ENCODE peak calls at places on chromosomes 1 and 21, in nine cellular contexts. O is HTR-8/SVneo; W is GOT3; V is stimulated activated CD8-positive, alpha-beta memory T cell treated with anti-CD3 and anti-CD28 coated beads, Interleukin-4, amount 100 ng/mL, for 48 hours; P is T-helper 9 cell; J is GM10248; Z is T-helper 2 cell treated with Interferon-gamma antibody and Interleukin-4, amounts not matched to agents 5 μg/mL and 100 μg/mL, for 36 hours; X is uterus; F is B cell. T is an unnamed sample.

GRCh38 chr21:32499249-32500055 is 85.9 kb downstream of the TCP10L start:
- DNase-seq in O (no peak), W (no peak), V (no peak), P (no peak), J (no peak), Z (no peak), X (no peak), F (no peak), T (peak; percentile 82)

GRCh38 chr1:89261926-89262540 is 10.6 kb downstream of the GBP5 start:
- DNase-seq in O (no peak), W (no peak), V (no peak), P (no peak), J (no peak), Z (no peak), X (no peak), F (no peak), T (peak; percentile 25)

GRCh38 chr1:228284148-228284495 is 76.3 kb downstream of the OBSCN start:
- DNase-seq in O (no peak), W (no peak), V (no peak), P (no peak), J (no peak), Z (no peak), X (no peak), F (no peak), T (no peak)

GRCh38 chr21:39047046-39047445 is 136.2 kb downstream of the PSMG1 start:
- DNase-seq in O (no peak), W (no peak), V (no peak), P (no peak), J (no peak), Z (no peak), X (no peak), F (no peak), T (no peak)

GRCh38 chr1:23403038-23403336 is 21.6 kb downstream of the TCEA3 start:
- DNase-seq in O (peak; percentile 84), W (no peak), V (no peak), P (no peak), J (no peak), Z (no peak), X (peak; percentile 44), F (no peak), T (peak; percentile 86)

GRCh38 chr1:182841368-182841988 is 2.3 kb downstream of the DHX9 start:
- DNase-seq in O (peak; percentile 8), W (no peak), V (no peak), P (no peak), J (peak; percentile 33), Z (no peak), X (no peak), F (no peak), T (peak; percentile 45)

GRCh38 chr1:200895801-200896570 is 1.3 kb downstream of the INAVA start:
- DNase-seq in O (no peak), W (no peak), V (no peak), P (no peak), J (peak; percentile 73), Z (no peak), X (no peak), F (peak; percentile 16), T (no peak)

GRCh38 chr1:52552505-52553371 is at the start of gene TUT4:
- DNase-seq in O (no peak), W (no peak), V (peak; percentile 83), P (peak; percentile 69), J (peak; percentile 72), Z (peak; percentile 76), X (peak; percentile 80), F (peak; percentile 65), T (peak; percentile 78)

GRCh38 chr1:94772230-94772641 is 47.9 kb upstream of the SLC44A3 start:
- DNase-seq in O (no peak), W (no peak), V (no peak), P (no peak), J (no peak), Z (no peak), X (no peak), F (no peak), T (peak; percentile 59)

GRCh38 chr1:151499930-151500329 is 11.3 kb upstream of the CGN start:
- DNase-seq in O (no peak), W (no peak), V (no peak), P (no peak), J (no peak), Z (no peak), X (no peak), F (no peak), T (no peak)

GRCh38 chr1:30521261-30521865 is 202.0 kb downstream of the MATN1 start:
- DNase-seq in O (no peak), W (no peak), V (no peak), P (no peak), J (no peak), Z (no peak), X (no peak), F (no peak), T (no peak)

GRCh38 chr21:39209334-39209688 is 26.1 kb upstream of the PSMG1 start:
- DNase-seq in O (no peak), W (no peak), V (no peak), P (no peak), J (no peak), Z (no peak), X (no peak), F (no peak), T (no peak)

GRCh38 chr1:114558548-114558947 is 22.9 kb downstream of the BCAS2 start:
- DNase-seq in O (peak; percentile 6), W (no peak), V (no peak), P (no peak), J (peak; percentile 43), Z (no peak), X (no peak), F (peak; percentile 26), T (no peak)

GRCh38 chr1:20125091-20125490 is 5.8 kb upstream of the PLA2G2D start:
- DNase-seq in O (no peak), W (no peak), V (no peak), P (no peak), J (no peak), Z (no peak), X (no peak), F (no peak), T (peak; percentile 22)

GRCh38 chr21:36422279-36423098 is 37.3 kb downstream of the CHAF1B start:
- DNase-seq in O (peak; percentile 69), W (no peak), V (peak; percentile 69), P (peak; percentile 6), J (peak; percentile 75), Z (no peak), X (no peak), F (no peak), T (peak; percentile 61)

GRCh38 chr1:111476761-111477309 is 3.1 kb downstream of the C1orf162 start:
- DNase-seq in O (no peak), W (no peak), V (peak; percentile 45), P (peak; percentile 16), J (peak; percentile 48), Z (peak; percentile 57), X (no peak), F (peak; percentile 15), T (no peak)

GRCh38 chr1:52771384-52771783 is 45.1 kb downstream of the ZYG11B start:
- DNase-seq in O (no peak), W (no peak), V (no peak), P (no peak), J (no peak), Z (no peak), X (no peak), F (no peak), T (no peak)

T was measured in fibroblast of lung.